ENCODE peak calls at places on chromosome 9, in five cellular contexts. One of them, this sample, is unnamed.

GRCh38 chr9:95325221-95325620 is 7.7 kb upstream of the FANCC start:
- DNase-seq in pancreas: no peak
- DNase-seq in NCI-H1092: no peak
- DNase-seq in EH: no peak
- DNase-seq in astrocyte: no peak
- DNase-seq in this sample: no peak

GRCh38 chr9:2055203-2055658 is 40.1 kb downstream of the SMARCA2 start:
- DNase-seq in pancreas: no peak
- DNase-seq in NCI-H1092: no peak
- DNase-seq in EH: peak
- DNase-seq in astrocyte: peak
- DNase-seq in this sample: no peak

GRCh38 chr9:122226142-122226757 is 2.5 kb downstream of the LHX6 start:
- DNase-seq in pancreas: no peak
- DNase-seq in NCI-H1092: no peak
- DNase-seq in EH: no peak
- DNase-seq in astrocyte: no peak
- DNase-seq in this sample: no peak

GRCh38 chr9:21506910-21507795 is 25.0 kb upstream of the IFNE start:
- DNase-seq in pancreas: no peak
- DNase-seq in NCI-H1092: no peak
- DNase-seq in EH: peak
- DNase-seq in astrocyte: peak
- DNase-seq in this sample: no peak

GRCh38 chr9:127935765-127936221 is 1.9 kb downstream of the DPM2 start:
- DNase-seq in pancreas: no peak
- DNase-seq in NCI-H1092: no peak
- DNase-seq in EH: no peak
- DNase-seq in astrocyte: no peak
- DNase-seq in this sample: no peak

GRCh38 chr9:127118597-127119318 is 3.7 kb downstream of the ANGPTL2 start:
- DNase-seq in pancreas: no peak
- DNase-seq in NCI-H1092: no peak
- DNase-seq in EH: no peak
- DNase-seq in astrocyte: no peak
- DNase-seq in this sample: no peak

GRCh38 chr9:80707120-80707519 is 982.2 kb downstream of the TLE1 start:
- DNase-seq in pancreas: no peak
- DNase-seq in NCI-H1092: no peak
- DNase-seq in EH: no peak
- DNase-seq in astrocyte: peak
- DNase-seq in this sample: no peak

GRCh38 chr9:95087659-95088242 is 229.8 kb downstream of the FANCC start:
- DNase-seq in pancreas: peak
- DNase-seq in NCI-H1092: no peak
- DNase-seq in EH: peak
- DNase-seq in astrocyte: no peak
- DNase-seq in this sample: no peak

GRCh38 chr9:90432951-90433350 is 209.7 kb downstream of the DIRAS2 start:
- DNase-seq in pancreas: no peak
- DNase-seq in NCI-H1092: no peak
- DNase-seq in EH: no peak
- DNase-seq in astrocyte: no peak
- DNase-seq in this sample: no peak

GRCh38 chr9:2363138-2363745 is 258.3 kb upstream of the VLDLR start:
- DNase-seq in pancreas: no peak
- DNase-seq in NCI-H1092: no peak
- DNase-seq in EH: no peak
- DNase-seq in astrocyte: no peak
- DNase-seq in this sample: no peak